ENCODE peak calls at places on chromosomes 1 and 21, in four cellular contexts. Q is NCI-H345, R is NCI-H1105 treated with DMSO at 0.1 percent for 48 hours, L is stomach. I is an unnamed sample.

GRCh38 chr1:8551613-8552093 is 233.7 kb downstream of the SLC45A1 start:
- DNase-seq in R (no peak), Q (no peak), L (no peak), I (no peak)

GRCh38 chr1:31672988-31673387 is 28.3 kb upstream of the PEF1 start:
- DNase-seq in L (no peak), Q (no peak), R (no peak), I (peak; percentile 35)

GRCh38 chr1:155022927-155023236 is 10.7 kb downstream of the DCST2 start:
- DNase-seq in L (peak; percentile 68), Q (peak; percentile 94), R (peak; percentile 12), I (peak; percentile 62)

GRCh38 chr1:23341829-23342697 is 2.0 kb downstream of the HNRNPR start:
- DNase-seq in L (no peak), R (peak; percentile 23), Q (no peak), I (no peak)

GRCh38 chr1:107000907-107001306 is 55.6 kb upstream of the PRMT6 start:
- DNase-seq in Q (no peak), L (no peak), R (no peak), I (no peak)

GRCh38 chr1:155177918-155178281 is 4.3 kb downstream of the TRIM46 start:
- DNase-seq in R (no peak), L (peak; percentile 27), Q (no peak), I (no peak)

GRCh38 chr1:30533141-30533540 is 190.2 kb downstream of the MATN1 start:
- DNase-seq in L (peak; percentile 11), Q (no peak), R (no peak), I (no peak)

GRCh38 chr1:7641587-7642417 is 129.3 kb upstream of the VAMP3 start:
- DNase-seq in Q (no peak), R (no peak), L (no peak), I (no peak)

GRCh38 chr21:44892536-44893277 is 19.2 kb upstream of the PTTG1IP start:
- DNase-seq in Q (peak; percentile 60), L (peak; percentile 78), R (peak; percentile 35), I (peak; percentile 75)

GRCh38 chr1:25566730-25567341 is 23.4 kb downstream of the LDLRAP1 start:
- DNase-seq in Q (no peak), L (no peak), R (no peak), I (no peak)

GRCh38 chr1:59635057-59635456 is 179.7 kb upstream of the HOOK1 start:
- DNase-seq in L (no peak), Q (no peak), R (no peak), I (no peak)

I was measured in left colon.